ENCODE peak calls at places on chromosomes 4 and X, in five cellular contexts. One of them, this sample, is unnamed.

GRCh38 chr4:89939464-89939863 is 44.8 kb downstream of the MMRN1 start:
- DNase-seq in mesendoderm: no peak
- DNase-seq in adrenal gland: no peak
- DNase-seq in sigmoid colon: no peak
- DNase-seq in retinal pigment epithelial cell: no peak
- DNase-seq in this sample: no peak

GRCh38 chr4:2931765-2932560 is 31.2 kb downstream of the NOP14 start:
- DNase-seq in sigmoid colon: peak; percentile 80
- DNase-seq in mesendoderm: no peak
- DNase-seq in retinal pigment epithelial cell: no peak
- DNase-seq in adrenal gland: peak; percentile 74
- DNase-seq in this sample: no peak

GRCh38 chr4:159401791-159402380 is 299.0 kb downstream of the RAPGEF2 start:
- DNase-seq in sigmoid colon: no peak
- DNase-seq in adrenal gland: no peak
- DNase-seq in mesendoderm: peak; percentile 64
- DNase-seq in retinal pigment epithelial cell: peak; percentile 21
- DNase-seq in this sample: peak; percentile 95

GRCh38 chrX:13015536-13016236 is 28.7 kb downstream of the FAM9C start:
- DNase-seq in mesendoderm: peak; percentile 78
- DNase-seq in adrenal gland: no peak
- DNase-seq in retinal pigment epithelial cell: no peak
- DNase-seq in sigmoid colon: no peak
- DNase-seq in this sample: no peak

GRCh38 chrX:111282141-111282540 is 11.9 kb upstream of the CAPN6 start:
- DNase-seq in mesendoderm: no peak
- DNase-seq in sigmoid colon: no peak
- DNase-seq in adrenal gland: no peak
- DNase-seq in retinal pigment epithelial cell: no peak
- DNase-seq in this sample: no peak

GRCh38 chrX:41384041-41384705 is 50.2 kb downstream of the DDX3X start:
- DNase-seq in adrenal gland: peak; percentile 86
- DNase-seq in retinal pigment epithelial cell: peak; percentile 42
- DNase-seq in mesendoderm: peak; percentile 58
- DNase-seq in sigmoid colon: peak; percentile 75
- DNase-seq in this sample: no peak

GRCh38 chr4:128241425-128241913 is 46.1 kb downstream of the PGRMC2 start:
- DNase-seq in sigmoid colon: no peak
- DNase-seq in mesendoderm: peak; percentile 57
- DNase-seq in retinal pigment epithelial cell: peak; percentile 65
- DNase-seq in adrenal gland: no peak
- DNase-seq in this sample: peak; percentile 80

GRCh38 chr4:48944659-48945290 is 38.2 kb upstream of the OCIAD2 start:
- DNase-seq in adrenal gland: no peak
- DNase-seq in retinal pigment epithelial cell: no peak
- DNase-seq in mesendoderm: peak; percentile 61
- DNase-seq in sigmoid colon: no peak
- DNase-seq in this sample: no peak

DNA sequence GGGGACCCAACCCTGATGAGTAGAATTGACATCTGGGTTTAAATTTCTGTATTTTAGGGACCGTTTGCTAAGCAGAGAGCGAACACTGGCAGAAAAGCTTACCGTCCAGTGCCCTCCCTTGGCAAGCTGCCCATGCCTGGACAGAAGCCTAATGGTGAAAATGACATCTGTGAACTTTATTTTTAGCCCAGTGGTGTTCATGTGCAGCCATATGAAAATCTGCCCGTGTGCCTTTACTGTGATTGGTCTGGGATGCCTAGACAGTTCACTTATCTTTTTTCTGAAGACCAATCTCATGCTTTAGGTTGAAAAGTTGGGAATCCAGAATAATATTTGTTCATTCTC is 1.1 kb downstream of the STBD1 start:
- DNase-seq in mesendoderm: no peak
- DNase-seq in adrenal gland: peak; percentile 60
- DNase-seq in sigmoid colon: no peak
- DNase-seq in retinal pigment epithelial cell: no peak
- DNase-seq in this sample: no peak
- H3K4me3 ChIP-seq in mesendoderm: no peak overlapping the region
- H3K4me3 ChIP-seq in adrenal gland: peak overlapping the region; percentile 87
- H3K4me3 ChIP-seq in sigmoid colon: peak overlapping the region; percentile 68
- H3K4me3 ChIP-seq in retinal pigment epithelial cell: peak overlapping the region; percentile 85
- H3K4me3 ChIP-seq in this sample: peak overlapping the region; percentile 89

GRCh38 chr4:152591361-152591760 is 55.5 kb upstream of the FBXW7 start:
- DNase-seq in mesendoderm: peak; percentile 90
- DNase-seq in adrenal gland: peak; percentile 77
- DNase-seq in sigmoid colon: peak; percentile 85
- DNase-seq in retinal pigment epithelial cell: no peak
- DNase-seq in this sample: no peak
- H3K4me3 ChIP-seq in mesendoderm: no peak overlapping the region
- H3K4me3 ChIP-seq in adrenal gland: no peak overlapping the region
- H3K4me3 ChIP-seq in sigmoid colon: no peak overlapping the region
- H3K4me3 ChIP-seq in retinal pigment epithelial cell: peak overlapping the region; percentile 26
- H3K4me3 ChIP-seq in this sample: peak overlapping the region; percentile 22

GRCh38 chrX:63784346-63784901 is 590 bp downstream of the ARHGEF9 start:
- DNase-seq in adrenal gland: no peak
- DNase-seq in retinal pigment epithelial cell: no peak
- DNase-seq in sigmoid colon: no peak
- DNase-seq in mesendoderm: peak; percentile 0
- DNase-seq in this sample: no peak
- H3K4me3 ChIP-seq in adrenal gland: peak overlapping the region; percentile 56
- H3K4me3 ChIP-seq in retinal pigment epithelial cell: peak overlapping the region; percentile 50
- H3K4me3 ChIP-seq in sigmoid colon: peak overlapping the region; percentile 54
- H3K4me3 ChIP-seq in mesendoderm: no peak overlapping the region
- H3K4me3 ChIP-seq in this sample: peak overlapping the region; percentile 58

GRCh38 chr4:82431831-82432230 is 1.4 kb downstream of the ENOPH1 start:
- DNase-seq in mesendoderm: no peak
- DNase-seq in retinal pigment epithelial cell: no peak
- DNase-seq in sigmoid colon: no peak
- DNase-seq in adrenal gland: no peak
- DNase-seq in this sample: no peak

GRCh38 chr4:82431026-82431745 is 796 bp downstream of the ENOPH1 start:
- DNase-seq in mesendoderm: peak; percentile 63
- DNase-seq in sigmoid colon: no peak
- DNase-seq in adrenal gland: peak; percentile 61
- DNase-seq in retinal pigment epithelial cell: no peak
- DNase-seq in this sample: no peak

GRCh38 chr4:82433791-82434190 is 3.4 kb downstream of the ENOPH1 start:
- DNase-seq in retinal pigment epithelial cell: no peak
- DNase-seq in adrenal gland: no peak
- DNase-seq in mesendoderm: no peak
- DNase-seq in sigmoid colon: no peak
- DNase-seq in this sample: no peak

GRCh38 chr4:82430193-82431025 is at the start of the genes ENOPH1 and HNRNPDL:
- DNase-seq in adrenal gland: peak; percentile 98
- DNase-seq in sigmoid colon: peak; percentile 98
- DNase-seq in retinal pigment epithelial cell: peak; percentile 84
- DNase-seq in mesendoderm: peak; percentile 99
- DNase-seq in this sample: peak; percentile 53

DNA sequence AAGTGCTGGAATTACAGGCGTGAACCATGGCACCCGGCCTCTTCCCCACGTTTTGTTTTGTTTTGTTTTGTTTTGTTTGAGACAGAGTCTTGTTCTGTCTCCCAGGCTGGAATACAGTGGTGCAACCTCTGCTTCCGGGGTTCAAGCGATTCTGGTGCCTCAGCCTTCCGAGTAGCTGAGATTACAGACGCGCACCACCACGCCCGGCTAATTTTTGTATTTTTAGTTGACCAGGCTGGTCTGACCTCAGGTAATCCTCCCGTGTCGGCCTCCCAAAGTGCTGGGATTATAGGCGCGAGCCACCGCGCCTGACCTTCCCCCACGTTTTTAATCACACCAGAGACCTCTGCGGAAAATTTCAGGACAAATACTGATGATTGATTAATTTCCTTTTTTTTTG is 2.2 kb downstream of the ENOPH1 start:
- DNase-seq in mesendoderm: no peak
- DNase-seq in sigmoid colon: no peak
- DNase-seq in retinal pigment epithelial cell: no peak
- DNase-seq in adrenal gland: no peak
- DNase-seq in this sample: no peak
- H3K4me3 ChIP-seq in mesendoderm: no peak overlapping the region
- H3K4me3 ChIP-seq in sigmoid colon: no peak overlapping the region
- H3K4me3 ChIP-seq in retinal pigment epithelial cell: no peak overlapping the region
- H3K4me3 ChIP-seq in adrenal gland: no peak overlapping the region
- H3K4me3 ChIP-seq in this sample: no peak overlapping the region

GRCh38 chr4:125952631-125953030 is 637.9 kb downstream of the FAT4 start:
- DNase-seq in adrenal gland: no peak
- DNase-seq in mesendoderm: no peak
- DNase-seq in retinal pigment epithelial cell: no peak
- DNase-seq in sigmoid colon: no peak
- DNase-seq in this sample: no peak

GRCh38 chr4:125956281-125956680 is 641.5 kb downstream of the FAT4 start:
- DNase-seq in sigmoid colon: no peak
- DNase-seq in adrenal gland: no peak
- DNase-seq in retinal pigment epithelial cell: no peak
- DNase-seq in mesendoderm: no peak
- DNase-seq in this sample: no peak

GRCh38 chr4:125951275-125951887 is 636.6 kb downstream of the FAT4 start:
- DNase-seq in retinal pigment epithelial cell: peak; percentile 32
- DNase-seq in adrenal gland: no peak
- DNase-seq in sigmoid colon: no peak
- DNase-seq in mesendoderm: no peak
- DNase-seq in this sample: no peak
- H3K4me3 ChIP-seq in retinal pigment epithelial cell: no peak overlapping the region
- H3K4me3 ChIP-seq in adrenal gland: no peak overlapping the region
- H3K4me3 ChIP-seq in sigmoid colon: no peak overlapping the region
- H3K4me3 ChIP-seq in mesendoderm: no peak overlapping the region
- H3K4me3 ChIP-seq in this sample: no peak overlapping the region

DNA sequence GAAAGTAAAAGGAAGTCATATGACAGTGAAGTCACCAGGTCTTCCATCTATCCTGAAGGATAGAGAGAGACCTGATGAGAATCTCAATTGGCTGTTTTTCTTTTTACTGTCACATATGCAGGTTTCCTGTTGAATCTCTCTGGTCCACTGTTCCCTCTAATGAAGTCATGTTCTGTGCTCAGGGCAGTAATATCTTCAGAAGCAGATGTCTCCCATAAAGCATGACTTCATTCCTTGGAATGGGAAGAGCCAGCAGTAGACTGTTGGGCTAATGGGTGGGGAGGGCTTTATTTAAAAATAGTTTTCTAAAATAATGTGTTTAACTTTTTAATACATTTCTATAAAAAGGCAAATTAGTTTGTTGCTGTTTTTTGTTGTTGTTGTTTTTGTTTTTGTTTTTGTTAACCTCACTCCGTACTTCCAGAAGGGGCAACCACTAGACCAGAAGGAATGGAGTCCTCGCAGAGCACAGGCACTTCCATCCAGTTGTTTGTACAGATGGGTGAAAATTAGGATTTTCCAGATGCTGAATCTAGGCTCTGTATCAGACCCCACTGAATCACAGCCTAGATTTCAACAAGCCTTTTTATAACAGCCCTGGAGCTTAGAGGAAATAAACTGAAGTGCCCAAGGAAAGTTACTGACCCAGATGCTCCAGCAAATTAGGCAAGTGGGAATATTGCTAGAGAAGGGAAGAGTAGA is 54.2 kb downstream of the AWAT2 start:
- DNase-seq in mesendoderm: no peak
- DNase-seq in retinal pigment epithelial cell: no peak
- DNase-seq in adrenal gland: no peak
- DNase-seq in sigmoid colon: no peak
- DNase-seq in this sample: no peak
- H3K4me3 ChIP-seq in mesendoderm: no peak overlapping the region
- H3K4me3 ChIP-seq in retinal pigment epithelial cell: no peak overlapping the region
- H3K4me3 ChIP-seq in adrenal gland: no peak overlapping the region
- H3K4me3 ChIP-seq in sigmoid colon: no peak overlapping the region
- H3K4me3 ChIP-seq in this sample: no peak overlapping the region

GRCh38 chr4:140789752-140790151 is 33.6 kb upstream of the TBC1D9 start:
- DNase-seq in retinal pigment epithelial cell: no peak
- DNase-seq in sigmoid colon: no peak
- DNase-seq in adrenal gland: no peak
- DNase-seq in mesendoderm: no peak
- DNase-seq in this sample: no peak

GRCh38 chr4:140790171-140790570 is 34.0 kb upstream of the TBC1D9 start:
- DNase-seq in retinal pigment epithelial cell: no peak
- DNase-seq in mesendoderm: no peak
- DNase-seq in adrenal gland: no peak
- DNase-seq in sigmoid colon: no peak
- DNase-seq in this sample: no peak

GRCh38 chr4:140793291-140793690 is 37.1 kb upstream of the TBC1D9 start:
- DNase-seq in adrenal gland: no peak
- DNase-seq in sigmoid colon: no peak
- DNase-seq in mesendoderm: no peak
- DNase-seq in retinal pigment epithelial cell: no peak
- DNase-seq in this sample: no peak

GRCh38 chr4:140790765-140791164 is 34.6 kb upstream of the TBC1D9 start:
- DNase-seq in retinal pigment epithelial cell: no peak
- DNase-seq in mesendoderm: no peak
- DNase-seq in adrenal gland: peak; percentile 64
- DNase-seq in sigmoid colon: no peak
- DNase-seq in this sample: no peak
- H3K4me3 ChIP-seq in retinal pigment epithelial cell: no peak overlapping the region
- H3K4me3 ChIP-seq in mesendoderm: no peak overlapping the region
- H3K4me3 ChIP-seq in adrenal gland: no peak overlapping the region
- H3K4me3 ChIP-seq in sigmoid colon: no peak overlapping the region
- H3K4me3 ChIP-seq in this sample: no peak overlapping the region

This sample was measured in epithelial cell of proximal tubule.